ENCODE peak calls at places on chromosome 11, in nine cellular contexts. Q is neuronal stem cell; B is effector memory CD4-positive, alpha-beta T cell; H is ascending aorta; P is stomach; I is cardiac muscle cell; O is IMR-90; U is left ventricle myocardium inferior; E is Peyer's patch. S is an unnamed sample. For H3K27me3 and H3K4me1, the result is how much of the 10 kb centered on the place peaks cover.

GRCh38 chr11:133041928-133042890 is 490.1 kb downstream of the OPCML start:
- DNase-seq in O (no peak), P (no peak), I (no peak), Q (no peak), E (no peak), B (no peak), H (no peak), U (no peak), S (no peak)

GRCh38 chr11:113373981-113374560 is 13.5 kb upstream of the ANKK1 start:
- DNase-seq in Q (no peak), I (no peak), H (no peak), O (no peak), P (no peak), B (no peak), U (no peak), E (no peak), S (no peak)

GRCh38 chr11:14673824-14674432 is 30.3 kb downstream of the PDE3B start:
- DNase-seq in P (no peak), I (no peak), U (no peak), O (no peak), Q (no peak), B (no peak), E (no peak), H (no peak), S (no peak)

GRCh38 chr11:65290448-65291165 is 24.1 kb upstream of the CDC42EP2 start:
- DNase-seq in B (no peak), H (peak), U (peak), E (no peak), P (peak), O (peak), I (peak), Q (no peak), S (no peak)

GRCh38 chr11:124740277-124740882 is 638 bp downstream of the NRGN start:
- DNase-seq in U (peak), H (no peak), O (no peak), Q (no peak), E (peak), P (no peak), B (peak), I (no peak), S (no peak)

GRCh38 chr11:70502677-70503076 is 104.3 kb downstream of the CTTN start:
- DNase-seq in P (no peak), E (peak), O (no peak), H (no peak), Q (no peak), U (peak), I (no peak), B (no peak), S (no peak)

GRCh38 chr11:77195071-77195705 is 67.1 kb downstream of the MYO7A start:
- DNase-seq in U (no peak), B (no peak), O (no peak), P (no peak), E (no peak), I (no peak), Q (no peak), H (no peak), S (no peak)

GRCh38 chr11:93895106-93895862 is 44.9 kb upstream of the VSTM5 start:
- DNase-seq in H (no peak), O (peak), I (peak), B (no peak), U (no peak), Q (peak), E (no peak), P (no peak), S (peak)

GRCh38 chr11:108754901-108755625 is 90.2 kb downstream of the DDX10 start:
- DNase-seq in Q (no peak), U (no peak), O (no peak), E (no peak), H (no peak), I (no peak), P (no peak), B (no peak), S (no peak)

DNA sequence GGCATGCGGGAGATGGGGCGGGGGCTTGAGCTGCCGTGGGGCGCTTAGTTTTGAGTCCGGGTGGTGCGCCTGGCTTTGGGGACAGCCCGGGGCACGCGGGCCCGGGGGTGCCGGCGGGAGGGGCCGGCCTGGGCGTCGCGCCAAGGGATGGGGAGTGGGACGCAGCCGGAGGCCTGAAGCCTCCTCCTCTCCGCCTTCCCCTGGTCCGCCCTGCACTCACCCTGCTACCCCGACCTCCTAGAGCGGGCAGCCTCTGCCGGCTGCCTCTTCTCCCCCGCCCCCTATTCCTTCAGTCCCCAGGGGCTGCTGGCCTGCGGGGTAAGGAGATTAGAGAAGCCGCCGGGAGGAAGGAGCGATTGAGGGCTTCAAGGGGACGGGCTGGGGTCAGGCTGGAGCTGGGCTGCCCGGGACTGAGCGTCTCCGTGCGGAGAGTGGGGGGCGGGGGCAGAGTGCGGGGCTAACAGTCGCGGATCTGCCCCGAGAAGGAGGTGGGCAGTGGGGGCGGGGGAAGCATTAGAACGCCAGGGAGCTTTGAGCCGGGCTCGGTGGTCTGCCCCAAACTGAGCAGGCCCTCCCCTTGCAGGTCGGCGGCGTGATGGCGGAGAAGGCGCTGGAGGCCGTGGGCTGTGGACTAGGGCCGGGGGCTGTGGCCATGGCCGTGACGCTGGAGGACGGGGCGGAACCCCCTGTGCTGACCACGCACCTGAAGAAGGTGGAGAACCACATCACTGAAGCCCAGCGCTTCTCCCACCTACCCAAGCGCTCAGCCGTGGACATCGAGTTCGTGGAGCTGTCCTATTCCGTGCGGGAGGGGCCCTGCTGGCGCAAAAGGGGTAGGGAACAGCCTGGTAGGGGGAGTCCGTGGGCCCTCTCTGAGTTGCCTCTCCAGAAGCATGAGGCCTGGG is 771 bp downstream of the ABCG4 start:
- DNase-seq in U (no peak), I (peak), Q (peak), O (no peak), P (no peak), E (no peak), H (no peak), B (no peak), S (peak)
- H3K4me3 ChIP-seq in U (peak), I (peak), Q (peak), O (peak), P (peak), E (peak), H (peak), B (peak), S (peak)

GRCh38 chr11:45894555-45895247 is 9.2 kb downstream of the MAPK8IP1 start:
- DNase-seq in H (no peak), E (no peak), I (no peak), B (no peak), O (no peak), U (no peak), P (no peak), Q (no peak), S (no peak)
- H3K27me3 ChIP-seq in H (under half), E (under half), I (under half), B (under half), O (under half), U (under half), P (under half), Q (under half), S (under half)

GRCh38 chr11:3052109-3052479 is 5.1 kb downstream of the CARS1 start:
- DNase-seq in I (no peak), B (no peak), E (no peak), Q (no peak), O (no peak), H (no peak), P (no peak), U (no peak), S (peak)
- H3K4me1 ChIP-seq in I (under half), B (under half), E (under half), Q (under half), O (under half), H (under half), P (half or more), U (half or more), S (under half)

GRCh38 chr11:130178992-130179391 is 19.4 kb downstream of the ST14 start:
- DNase-seq in E (no peak), I (no peak), O (no peak), P (no peak), Q (no peak), U (no peak), B (no peak), H (no peak), S (no peak)

GRCh38 chr11:130181295-130182272 is 22.0 kb downstream of the ST14 start:
- DNase-seq in P (peak), U (no peak), I (peak), E (peak), Q (no peak), H (no peak), B (no peak), O (peak), S (no peak)

GRCh38 chr11:130180491-130180890 is 20.9 kb downstream of the ST14 start:
- DNase-seq in U (no peak), B (no peak), E (no peak), I (no peak), H (no peak), O (peak), Q (no peak), P (no peak), S (no peak)

GRCh38 chr11:130179396-130180306 is 20.1 kb downstream of the ST14 start:
- DNase-seq in O (no peak), H (no peak), U (no peak), B (no peak), P (no peak), Q (no peak), E (peak), I (no peak), S (no peak)

DNA sequence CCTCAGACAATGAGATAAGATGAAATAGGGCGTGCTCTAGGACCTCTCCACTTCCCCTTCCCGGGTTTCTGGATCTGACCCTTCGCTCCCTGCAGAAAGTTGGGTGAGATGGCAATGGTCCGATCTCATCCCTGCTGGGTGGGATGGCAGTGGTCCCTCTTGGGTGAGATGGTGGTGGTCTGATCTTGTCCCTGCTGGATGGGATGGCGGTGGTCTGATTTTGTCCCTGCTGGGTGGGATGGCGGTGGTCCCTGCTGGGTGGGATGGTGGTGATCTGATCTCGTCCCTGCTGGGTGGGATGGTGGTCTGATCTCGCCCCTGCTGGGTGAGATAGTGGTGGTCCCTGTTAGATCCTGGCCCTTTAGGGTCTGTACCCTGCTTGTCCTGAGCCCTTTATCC is 21.3 kb downstream of the ST14 start:
- DNase-seq in U (no peak), E (no peak), B (no peak), Q (no peak), I (no peak), O (no peak), H (no peak), P (no peak), S (no peak)
- H3K4me3 ChIP-seq in U (no peak), E (peak), B (no peak), Q (no peak), I (no peak), O (no peak), H (no peak), P (no peak), S (no peak)

GRCh38 chr11:80726236-80726635 is 1285.4 kb upstream of the TENM4 start:
- DNase-seq in U (no peak), O (no peak), H (no peak), P (no peak), I (no peak), E (no peak), Q (no peak), B (no peak), S (no peak)
- H3K27me3 ChIP-seq in U (under half), O (under half), H (under half), P (under half), I (under half), E (under half), Q (under half), B (under half), S (under half)

GRCh38 chr11:117723625-117724024 is 73.4 kb downstream of the DSCAML1 start:
- DNase-seq in P (no peak), E (no peak), U (no peak), H (no peak), B (no peak), Q (no peak), O (no peak), I (no peak), S (no peak)

GRCh38 chr11:117720061-117720511 is 76.9 kb downstream of the DSCAML1 start:
- DNase-seq in H (no peak), B (no peak), O (no peak), P (no peak), Q (peak), I (peak), E (no peak), U (no peak), S (peak)

GRCh38 chr11:117724104-117724503 is 72.9 kb downstream of the DSCAML1 start:
- DNase-seq in E (no peak), O (no peak), I (peak), P (no peak), U (no peak), B (no peak), H (no peak), Q (peak), S (no peak)

GRCh38 chr11:117724621-117725020 is 72.4 kb downstream of the DSCAML1 start:
- DNase-seq in B (no peak), Q (no peak), I (peak), E (no peak), P (no peak), H (no peak), O (no peak), U (no peak), S (no peak)

DNA sequence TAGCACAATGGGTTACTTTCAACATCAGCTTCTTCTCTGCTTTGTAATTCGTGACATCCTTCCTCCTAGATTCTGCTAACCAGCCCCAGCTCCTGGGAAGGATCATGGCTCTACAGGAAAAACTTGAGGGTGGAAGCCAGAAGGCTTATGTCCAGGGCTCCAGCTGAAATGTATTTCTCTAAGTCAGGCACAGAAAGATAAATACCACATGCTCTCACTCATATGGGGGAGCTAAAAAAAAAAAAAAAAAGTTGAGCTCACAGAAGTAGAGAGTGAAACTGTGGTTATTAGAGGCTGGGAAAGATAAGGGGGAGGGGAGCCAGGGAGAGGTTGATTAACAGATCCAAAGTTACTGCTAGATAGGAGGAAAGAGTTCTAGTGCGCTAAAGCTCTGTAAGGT is 74.9 kb downstream of the DSCAML1 start:
- DNase-seq in P (no peak), E (no peak), I (peak), B (no peak), O (no peak), H (no peak), Q (no peak), U (no peak), S (no peak)
- H3K4me1 ChIP-seq in P (under half), E (under half), I (half or more), B (under half), O (under half), H (under half), Q (under half), U (under half), S (under half)